ENCODE peak calls at places on chromosomes 6 and 20, in nine cellular contexts. A, O, I, W, E, C, H, Z and K are unnamed samples.
A peak's percentile ranks its signal among the peaks of the same experiment; 100 is the strongest.

GRCh38 chr6:170034294-170034693 is 256.6 kb downstream of the DLL1 start:
- DNase-seq in O (no peak), I (no peak), H (no peak), A (no peak), Z (no peak), E (no peak), C (no peak), W (no peak), K (no peak)

GRCh38 chr6:28371706-28372451 is 22.1 kb downstream of the ZKSCAN3 start:
- DNase-seq in E (no peak), I (no peak), H (no peak), W (no peak), A (no peak), Z (no peak), C (peak; percentile 13), O (no peak), K (no peak)

GRCh38 chr6:24927985-24928735 is 7.6 kb downstream of the RIPOR2 start:
- DNase-seq in A (no peak), O (peak; percentile 27), I (no peak), W (no peak), H (no peak), Z (no peak), E (no peak), C (no peak), K (no peak)

GRCh38 chr6:84633771-84634170 is 130.6 kb downstream of the TBX18 start:
- DNase-seq in Z (no peak), A (no peak), I (no peak), W (no peak), C (no peak), H (no peak), O (no peak), E (no peak), K (no peak)

GRCh38 chr20:37349517-37350491 is 3.9 kb downstream of the SRC start:
- DNase-seq in W (no peak), I (no peak), H (no peak), Z (no peak), C (no peak), A (no peak), O (no peak), E (no peak), K (no peak)

GRCh38 chr20:14449323-14449722 is 111.9 kb upstream of the FLRT3 start:
- DNase-seq in O (no peak), H (no peak), E (no peak), I (no peak), W (no peak), Z (no peak), C (no peak), A (no peak), K (no peak)

GRCh38 chr6:81761197-81761596 is 8.7 kb upstream of the TENT5A start:
- DNase-seq in A (no peak), E (no peak), W (no peak), C (no peak), I (no peak), O (no peak), H (no peak), Z (no peak), K (no peak)

GRCh38 chr6:21742238-21742660 is 148.7 kb downstream of the SOX4 start:
- DNase-seq in Z (no peak), O (peak; percentile 78), I (peak; percentile 24), A (no peak), C (no peak), W (no peak), H (no peak), E (no peak), K (no peak)

GRCh38 chr20:5674176-5674660 is 76.0 kb upstream of the SHLD1 start:
- DNase-seq in W (no peak), H (no peak), A (peak; percentile 49), Z (no peak), O (no peak), E (no peak), I (no peak), C (peak; percentile 76), K (no peak)

GRCh38 chr6:107114872-107115694 is at the start of gene BEND3:
- DNase-seq in I (no peak), H (peak; percentile 29), O (no peak), C (peak; percentile 22), W (peak; percentile 75), Z (no peak), E (peak; percentile 52), A (peak; percentile 45), K (no peak)

GRCh38 chr6:7813704-7814103 is 87.8 kb downstream of the BMP6 start:
- DNase-seq in W (no peak), O (no peak), E (peak; percentile 14), A (no peak), H (no peak), I (no peak), C (no peak), Z (no peak), K (peak; percentile 12)

GRCh38 chr20:25011831-25012241 is 19.3 kb upstream of the APMAP start:
- DNase-seq in I (no peak), A (no peak), W (no peak), Z (no peak), C (no peak), O (no peak), E (no peak), H (no peak), K (no peak)

GRCh38 chr6:126804255-126805064 is 314.0 kb upstream of the RSPO3 start:
- DNase-seq in C (no peak), O (no peak), W (no peak), E (peak; percentile 60), H (no peak), A (no peak), Z (no peak), I (peak; percentile 13), K (no peak)

GRCh38 chr6:11947063-11947462 is 65.0 kb upstream of the HIVEP1 start:
- DNase-seq in W (no peak), H (no peak), E (peak; percentile 31), C (no peak), I (no peak), Z (no peak), O (no peak), A (no peak), K (peak; percentile 15)

GRCh38 chr6:36392621-36393020 is 5.2 kb upstream of the ETV7 start:
- DNase-seq in I (no peak), H (no peak), E (no peak), A (no peak), Z (no peak), C (no peak), W (no peak), O (no peak), K (no peak)

GRCh38 chr20:53839423-53840176 is 230.8 kb downstream of the BCAS1 start:
- DNase-seq in O (no peak), E (no peak), A (peak; percentile 66), Z (peak; percentile 62), W (peak; percentile 79), I (no peak), H (peak; percentile 69), C (peak; percentile 63), K (no peak)

GRCh38 chr6:17418281-17419188 is 25.1 kb downstream of the CAP2 start:
- DNase-seq in W (no peak), C (no peak), A (no peak), E (no peak), O (peak; percentile 48), Z (no peak), I (peak; percentile 18), H (no peak), K (no peak)

GRCh38 chr6:11139051-11139960 is 27.8 kb upstream of the ERVFRD-1 start:
- DNase-seq in O (no peak), Z (no peak), W (no peak), H (no peak), I (no peak), C (no peak), A (no peak), E (no peak), K (no peak)